ENCODE peak calls at places on chromosomes 12 and 14, in six cellular contexts. One of them, this sample, is unnamed.

GRCh38 chr12:71392521-71393145 is 47.0 kb upstream of the LGR5 start:
- DNase-seq in pancreas: no peak
- DNase-seq in A673: peak; percentile 87
- DNase-seq in heart right ventricle: no peak
- DNase-seq in ovary: no peak
- DNase-seq in tibial nerve: no peak
- DNase-seq in this sample: no peak

GRCh38 chr12:6961695-6962284 is 8.7 kb downstream of the PHB2 start:
- DNase-seq in pancreas: peak; percentile 87
- DNase-seq in A673: peak; percentile 97
- DNase-seq in heart right ventricle: peak; percentile 61
- DNase-seq in ovary: peak; percentile 62
- DNase-seq in tibial nerve: no peak
- DNase-seq in this sample: peak; percentile 69

GRCh38 chr12:52314511-52314910 is 6.7 kb downstream of the KRT83 start:
- DNase-seq in pancreas: peak; percentile 58
- DNase-seq in A673: no peak
- DNase-seq in heart right ventricle: no peak
- DNase-seq in ovary: no peak
- DNase-seq in tibial nerve: no peak
- DNase-seq in this sample: no peak

GRCh38 chr12:123131879-123132402 is 18.9 kb downstream of the PITPNM2 start:
- DNase-seq in pancreas: no peak
- DNase-seq in A673: no peak
- DNase-seq in heart right ventricle: no peak
- DNase-seq in ovary: no peak
- DNase-seq in tibial nerve: no peak
- DNase-seq in this sample: peak; percentile 61

GRCh38 chr12:117967512-117967911 is 1.3 kb downstream of the KSR2 start:
- DNase-seq in pancreas: no peak
- DNase-seq in A673: no peak
- DNase-seq in heart right ventricle: no peak
- DNase-seq in ovary: no peak
- DNase-seq in tibial nerve: no peak
- DNase-seq in this sample: no peak

GRCh38 chr12:50986961-50987737 is 34.8 kb downstream of the HIGD1C start:
- DNase-seq in pancreas: no peak
- DNase-seq in A673: peak; percentile 53
- DNase-seq in heart right ventricle: no peak
- DNase-seq in ovary: peak; percentile 32
- DNase-seq in tibial nerve: no peak
- DNase-seq in this sample: no peak

GRCh38 chr12:95304673-95305198 is 87.1 kb downstream of the VEZT start:
- DNase-seq in pancreas: no peak
- DNase-seq in A673: peak; percentile 12
- DNase-seq in heart right ventricle: no peak
- DNase-seq in ovary: no peak
- DNase-seq in tibial nerve: no peak
- DNase-seq in this sample: no peak

GRCh38 chr12:90546511-90546910 is 408.5 kb downstream of the CCER1 start:
- DNase-seq in pancreas: no peak
- DNase-seq in A673: no peak
- DNase-seq in heart right ventricle: no peak
- DNase-seq in ovary: no peak
- DNase-seq in tibial nerve: no peak
- DNase-seq in this sample: no peak

GRCh38 chr14:29243355-29243754 is 476.8 kb downstream of the FOXG1 start:
- DNase-seq in pancreas: no peak
- DNase-seq in A673: peak; percentile 77
- DNase-seq in heart right ventricle: no peak
- DNase-seq in ovary: no peak
- DNase-seq in tibial nerve: no peak
- DNase-seq in this sample: no peak

GRCh38 chr12:32115404-32116104 is 8.9 kb downstream of the BICD1 start:
- DNase-seq in pancreas: no peak
- DNase-seq in A673: peak; percentile 64
- DNase-seq in heart right ventricle: peak; percentile 50
- DNase-seq in ovary: peak; percentile 94
- DNase-seq in tibial nerve: peak; percentile 85
- DNase-seq in this sample: peak; percentile 76

GRCh38 chr12:14129601-14130178 is 148.3 kb upstream of the GRIN2B start:
- DNase-seq in pancreas: no peak
- DNase-seq in A673: no peak
- DNase-seq in heart right ventricle: no peak
- DNase-seq in ovary: no peak
- DNase-seq in tibial nerve: no peak
- DNase-seq in this sample: no peak

GRCh38 chr14:59688224-59689170 is 111.9 kb upstream of the CCDC175 start:
- DNase-seq in pancreas: no peak
- DNase-seq in A673: peak; percentile 85
- DNase-seq in heart right ventricle: no peak
- DNase-seq in ovary: no peak
- DNase-seq in tibial nerve: no peak
- DNase-seq in this sample: no peak

GRCh38 chr14:56491299-56492285 is 88.0 kb upstream of the TMEM260 start:
- DNase-seq in pancreas: no peak
- DNase-seq in A673: peak; percentile 90
- DNase-seq in heart right ventricle: no peak
- DNase-seq in ovary: peak; percentile 38
- DNase-seq in tibial nerve: no peak
- DNase-seq in this sample: no peak

GRCh38 chr12:113407931-113408585 is 4.4 kb upstream of the SDS start:
- DNase-seq in pancreas: no peak
- DNase-seq in A673: no peak
- DNase-seq in heart right ventricle: no peak
- DNase-seq in ovary: no peak
- DNase-seq in tibial nerve: no peak
- DNase-seq in this sample: no peak

GRCh38 chr14:54758041-54758440 is 144.6 kb downstream of the GCH1 start:
- DNase-seq in pancreas: no peak
- DNase-seq in A673: no peak
- DNase-seq in heart right ventricle: no peak
- DNase-seq in ovary: no peak
- DNase-seq in tibial nerve: no peak
- DNase-seq in this sample: no peak

GRCh38 chr12:53306826-53307225 is 7.3 kb downstream of the MYG1 start:
- DNase-seq in pancreas: no peak
- DNase-seq in A673: no peak
- DNase-seq in heart right ventricle: no peak
- DNase-seq in ovary: no peak
- DNase-seq in tibial nerve: no peak
- DNase-seq in this sample: no peak

GRCh38 chr14:70919774-70920173 is 12.5 kb downstream of the PCNX1 start:
- DNase-seq in pancreas: no peak
- DNase-seq in A673: peak; percentile 57
- DNase-seq in heart right ventricle: no peak
- DNase-seq in ovary: no peak
- DNase-seq in tibial nerve: no peak
- DNase-seq in this sample: no peak

GRCh38 chr12:44930972-44931600 is 55.0 kb upstream of the NELL2 start:
- DNase-seq in pancreas: no peak
- DNase-seq in A673: peak; percentile 96
- DNase-seq in heart right ventricle: no peak
- DNase-seq in ovary: no peak
- DNase-seq in tibial nerve: no peak
- DNase-seq in this sample: no peak

GRCh38 chr12:72010365-72010764 is 71.7 kb downstream of the TPH2 start:
- DNase-seq in pancreas: no peak
- DNase-seq in A673: no peak
- DNase-seq in heart right ventricle: no peak
- DNase-seq in ovary: no peak
- DNase-seq in tibial nerve: no peak
- DNase-seq in this sample: no peak

GRCh38 chr12:46679754-46680153 is 146.0 kb downstream of the SLC38A4 start:
- DNase-seq in pancreas: no peak
- DNase-seq in A673: no peak
- DNase-seq in heart right ventricle: no peak
- DNase-seq in ovary: no peak
- DNase-seq in tibial nerve: no peak
- DNase-seq in this sample: no peak

GRCh38 chr12:46676396-46676795 is 149.4 kb downstream of the SLC38A4 start:
- DNase-seq in pancreas: no peak
- DNase-seq in A673: no peak
- DNase-seq in heart right ventricle: no peak
- DNase-seq in ovary: no peak
- DNase-seq in tibial nerve: no peak
- DNase-seq in this sample: no peak

GRCh38 chr12:46676797-46677520 is 148.8 kb downstream of the SLC38A4 start:
- DNase-seq in pancreas: no peak
- DNase-seq in A673: no peak
- DNase-seq in heart right ventricle: no peak
- DNase-seq in ovary: no peak
- DNase-seq in tibial nerve: no peak
- DNase-seq in this sample: no peak

GRCh38 chr12:46678441-46678840 is 147.4 kb downstream of the SLC38A4 start:
- DNase-seq in pancreas: no peak
- DNase-seq in A673: no peak
- DNase-seq in heart right ventricle: no peak
- DNase-seq in ovary: no peak
- DNase-seq in tibial nerve: no peak
- DNase-seq in this sample: no peak

DNA sequence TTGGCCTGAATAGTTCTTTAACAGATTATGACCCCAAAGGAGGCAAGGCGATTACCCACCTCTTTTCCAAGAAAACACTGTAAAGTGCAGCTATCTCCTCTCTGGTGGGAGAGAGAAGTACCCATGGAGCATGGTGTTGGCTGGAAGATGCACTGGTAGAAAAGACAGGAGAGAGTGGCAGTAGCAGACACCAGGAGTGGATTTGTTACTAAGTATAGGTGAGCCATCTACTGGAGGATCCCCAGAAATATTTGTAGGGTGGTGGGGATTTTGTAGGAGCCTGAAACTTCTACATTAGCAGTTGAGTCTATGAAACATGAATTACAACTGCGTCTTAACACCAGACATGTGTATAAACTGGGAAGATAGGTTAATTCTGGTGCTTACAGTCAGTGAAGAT is 148.0 kb downstream of the SLC38A4 start:
- DNase-seq in pancreas: no peak
- DNase-seq in A673: peak; percentile 60
- DNase-seq in heart right ventricle: no peak
- DNase-seq in ovary: no peak
- DNase-seq in tibial nerve: no peak
- DNase-seq in this sample: no peak
- TF ChIP-seq CTCF in pancreas: no peak
- TF ChIP-seq CTCF in A673: peak; percentile 49
- TF ChIP-seq CTCF in heart right ventricle: no peak
- TF ChIP-seq CTCF in ovary: no peak
- TF ChIP-seq CTCF in tibial nerve: no peak
- TF ChIP-seq CTCF in this sample: no peak

DNA sequence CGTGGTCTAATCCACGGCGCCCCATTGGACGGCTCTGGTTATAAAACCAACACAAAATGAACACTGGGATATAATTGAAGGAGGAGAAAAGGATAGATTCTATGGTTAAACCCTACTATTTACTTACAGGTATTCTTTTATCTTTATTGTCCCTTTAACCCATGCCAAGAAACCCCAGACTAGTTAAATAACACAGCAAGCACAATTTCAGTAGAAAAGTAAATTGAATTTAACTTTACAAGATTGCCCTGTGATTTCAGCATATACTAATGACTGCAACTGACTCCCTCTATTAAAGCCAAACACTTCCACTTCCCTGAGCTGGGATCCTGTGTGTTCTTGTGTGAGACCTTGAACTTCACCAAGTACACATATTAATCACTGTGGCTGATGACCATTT is 45.3 kb downstream of the BCL11B start:
- DNase-seq in pancreas: no peak
- DNase-seq in A673: no peak
- DNase-seq in heart right ventricle: no peak
- DNase-seq in ovary: no peak
- DNase-seq in tibial nerve: no peak
- DNase-seq in this sample: no peak
- H3K27me3 ChIP-seq in pancreas: no peaks in the 10 kb centered on the region
- H3K27me3 ChIP-seq in A673: no peaks in the 10 kb centered on the region
- H3K27me3 ChIP-seq in heart right ventricle: peaks cover 9% of the 10 kb centered on the region
- H3K27me3 ChIP-seq in ovary: no peaks in the 10 kb centered on the region
- H3K27me3 ChIP-seq in tibial nerve: no peaks in the 10 kb centered on the region
- H3K27me3 ChIP-seq in this sample: no peaks in the 10 kb centered on the region

DNA sequence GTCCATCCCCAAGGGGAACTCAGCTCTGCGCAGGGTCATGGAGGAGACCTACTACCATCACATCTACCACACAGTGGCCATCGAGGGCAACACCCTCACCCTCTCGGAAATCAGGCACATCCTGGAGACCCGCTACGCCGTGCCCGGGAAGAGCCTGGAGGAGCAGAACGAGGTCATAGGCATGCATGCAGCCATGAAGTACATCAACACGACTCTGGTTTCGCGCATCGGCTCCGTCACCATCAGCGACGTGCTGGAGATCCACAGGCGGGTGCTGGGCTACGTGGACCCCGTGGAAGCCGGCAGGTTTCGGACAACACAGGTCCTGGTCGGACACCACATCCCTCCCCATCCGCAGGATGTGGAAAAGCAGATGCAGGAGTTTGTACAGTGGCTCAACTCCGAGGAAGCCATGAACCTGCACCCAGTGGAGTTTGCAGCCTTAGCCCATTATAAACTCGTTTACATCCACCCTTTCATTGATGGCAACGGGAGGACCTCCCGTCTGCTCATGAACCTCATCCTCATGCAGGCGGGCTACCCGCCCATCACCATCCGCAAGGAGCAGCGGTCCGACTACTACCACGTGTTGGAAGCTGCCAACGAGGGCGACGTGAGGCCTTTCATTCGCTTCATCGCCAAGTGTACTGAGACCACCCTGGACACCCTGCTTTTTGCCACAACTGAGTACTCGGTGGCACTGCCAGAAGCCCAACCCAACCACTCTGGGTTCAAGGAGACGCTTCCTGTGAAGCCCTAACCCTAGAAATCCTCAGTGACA is 3.8 kb downstream of the FICD start:
- DNase-seq in pancreas: peak; percentile 67
- DNase-seq in A673: no peak
- DNase-seq in heart right ventricle: no peak
- DNase-seq in ovary: no peak
- DNase-seq in tibial nerve: no peak
- DNase-seq in this sample: no peak
- TF ChIP-seq CTCF in pancreas: no peak
- TF ChIP-seq CTCF in A673: no peak
- TF ChIP-seq CTCF in heart right ventricle: no peak
- TF ChIP-seq CTCF in ovary: no peak
- TF ChIP-seq CTCF in tibial nerve: no peak
- TF ChIP-seq CTCF in this sample: no peak

DNA sequence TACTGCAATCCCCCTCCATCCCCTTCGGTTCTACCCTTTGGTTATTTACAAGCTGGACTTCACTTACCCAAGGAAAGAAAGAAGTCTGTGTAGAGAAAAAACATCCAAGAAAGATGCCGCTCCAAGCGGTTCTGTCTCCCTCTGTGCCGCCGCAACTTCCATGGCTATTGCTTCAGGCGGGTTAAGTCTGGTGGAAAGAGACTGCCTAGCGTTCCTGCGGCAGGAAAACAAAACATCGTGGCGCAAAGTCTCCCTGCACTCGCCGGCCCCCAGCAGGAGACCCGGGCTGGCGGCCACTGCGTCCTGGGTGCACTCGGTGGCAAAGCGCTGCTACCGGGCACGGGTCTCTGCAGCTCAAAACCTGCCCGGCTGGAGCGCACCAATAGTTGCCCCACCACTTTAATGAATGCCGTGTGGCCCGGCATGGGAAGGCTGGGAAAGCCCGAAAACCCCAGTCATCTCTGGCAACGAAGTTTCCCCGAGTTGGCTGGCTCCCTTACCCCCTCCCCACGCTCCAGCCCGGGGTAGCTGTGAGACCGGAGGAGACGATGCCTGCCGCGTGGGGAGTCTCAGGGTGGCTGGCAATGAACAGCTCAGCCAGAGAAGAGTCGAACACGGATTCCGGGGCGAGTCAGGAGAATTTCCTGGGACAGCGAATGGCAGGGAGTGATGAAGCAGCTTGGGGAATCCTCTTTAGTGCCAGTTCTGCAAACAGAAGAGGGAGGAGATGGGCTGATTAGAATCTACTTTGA is 3.5 kb upstream of the KCNK10 start:
- DNase-seq in pancreas: no peak
- DNase-seq in A673: no peak
- DNase-seq in heart right ventricle: no peak
- DNase-seq in ovary: no peak
- DNase-seq in tibial nerve: no peak
- DNase-seq in this sample: no peak
- H3K27me3 ChIP-seq in pancreas: no peaks in the 10 kb centered on the region
- H3K27me3 ChIP-seq in A673: peaks cover 91% of the 10 kb centered on the region
- H3K27me3 ChIP-seq in heart right ventricle: peaks cover 94% of the 10 kb centered on the region
- H3K27me3 ChIP-seq in ovary: no peaks in the 10 kb centered on the region
- H3K27me3 ChIP-seq in tibial nerve: no peaks in the 10 kb centered on the region
- H3K27me3 ChIP-seq in this sample: peaks cover 23% of the 10 kb centered on the region

This sample was measured in lung.